ENCODE peak calls at places on chromosomes 16 and 17, in nine cellular contexts. N is WTC11; D is Right ventricle myocardium superior; J is GM23338; U is right cardiac atrium; Q is H1; X is RKO; S is aorta; H is stimulated activated CD4-positive, alpha-beta T cell treated with anti-CD3 and anti-CD28 coated beads, Interleukin-15, amount 100 ng/mL, for 24 hours. Y is an unnamed sample.
A peak's percentile ranks its signal among the peaks of the same experiment; 100 is the strongest.

GRCh38 chr17:72373910-72374741 is 253.3 kb downstream of the SOX9 start:
- DNase-seq in N (no peak), D (no peak), J (no peak), U (peak; percentile 30), Q (no peak), X (no peak), S (no peak), H (no peak), Y (no peak)

GRCh38 chr16:3175157-3176153 is 12.5 kb upstream of the OR1F1 start:
- DNase-seq in N (peak; percentile 86), D (no peak), J (peak; percentile 80), U (no peak), Q (no peak), X (no peak), S (peak; percentile 68), H (peak; percentile 78), Y (no peak)

GRCh38 chr17:73645050-73645871 is 1.0 kb upstream of the SDK2 start:
- DNase-seq in N (peak; percentile 63), D (peak; percentile 62), J (peak; percentile 75), U (peak; percentile 70), Q (no peak), X (no peak), S (peak; percentile 85), H (peak; percentile 63), Y (peak; percentile 55)

GRCh38 chr17:41559548-41559947 is 12.3 kb downstream of the KRT9 start:
- DNase-seq in N (no peak), D (no peak), J (no peak), U (no peak), Q (no peak), X (no peak), S (no peak), H (no peak), Y (no peak)

GRCh38 chr17:3695129-3695722 is 729 bp downstream of the P2RX5 start:
- DNase-seq in N (no peak), D (peak; percentile 61), J (no peak), U (peak; percentile 57), Q (no peak), X (peak; percentile 77), S (peak; percentile 78), H (peak; percentile 29), Y (no peak)

GRCh38 chr16:57938936-57939871 is 31.7 kb downstream of the CNGB1 start:
- DNase-seq in N (no peak), D (peak; percentile 88), J (no peak), U (peak; percentile 85), Q (no peak), X (no peak), S (peak; percentile 84), H (no peak), Y (no peak)

GRCh38 chr16:28845173-28846079 is 722 bp downstream of the TUFM start:
- DNase-seq in N (peak; percentile 24), D (peak; percentile 25), J (peak; percentile 61), U (no peak), Q (peak; percentile 39), X (peak; percentile 75), S (peak; percentile 78), H (peak; percentile 71), Y (no peak)

GRCh38 chr17:55580596-55581133 is 69.4 kb upstream of the SMIM36 start:
- DNase-seq in N (no peak), D (no peak), J (no peak), U (no peak), Q (no peak), X (no peak), S (no peak), H (no peak), Y (no peak)

GRCh38 chr17:79482719-79483118 is 128.1 kb downstream of the RBFOX3 start:
- DNase-seq in N (peak; percentile 58), D (no peak), J (peak; percentile 64), U (no peak), Q (no peak), X (no peak), S (no peak), H (no peak), Y (no peak)

GRCh38 chr16:53848277-53848942 is 144.5 kb downstream of the FTO start:
- DNase-seq in N (no peak), D (no peak), J (no peak), U (no peak), Q (no peak), X (no peak), S (no peak), H (no peak), Y (no peak)

GRCh38 chr16:17469011-17469741 is 1.6 kb downstream of the XYLT1 start:
- DNase-seq in N (no peak), D (no peak), J (no peak), U (no peak), Q (no peak), X (no peak), S (no peak), H (peak; percentile 16), Y (no peak)

GRCh38 chr16:89193021-89193575 is 7.2 kb downstream of the SLC22A31 start:
- DNase-seq in N (peak; percentile 90), D (peak; percentile 60), J (peak; percentile 94), U (peak; percentile 78), Q (peak; percentile 90), X (peak; percentile 75), S (peak; percentile 88), H (peak; percentile 71), Y (no peak)

GRCh38 chr17:32341141-32341856 is 674 bp downstream of the C17orf75 start:
- DNase-seq in N (no peak), D (no peak), J (no peak), U (no peak), Q (no peak), X (peak; percentile 58), S (no peak), H (peak; percentile 56), Y (no peak)

GRCh38 chr17:53470626-53471025 is 352.1 kb upstream of the KIF2B start:
- DNase-seq in N (no peak), D (no peak), J (no peak), U (no peak), Q (no peak), X (no peak), S (no peak), H (no peak), Y (no peak)

GRCh38 chr17:67260051-67260987 is 15.3 kb upstream of the HELZ start:
- DNase-seq in N (no peak), D (peak; percentile 47), J (no peak), U (peak; percentile 39), Q (no peak), X (no peak), S (no peak), H (no peak), Y (no peak)

GRCh38 chr16:23962001-23962400 is 126.2 kb downstream of the PRKCB start:
- DNase-seq in N (no peak), D (no peak), J (no peak), U (no peak), Q (no peak), X (no peak), S (no peak), H (peak; percentile 79), Y (no peak)

GRCh38 chr16:86541560-86541959 is 13.5 kb downstream of the MTHFSD start:
- DNase-seq in N (no peak), D (no peak), J (no peak), U (no peak), Q (no peak), X (no peak), S (peak; percentile 45), H (no peak), Y (no peak)

GRCh38 chr17:49223517-49224197 is 6.9 kb downstream of the PHOSPHO1 start:
- DNase-seq in N (peak; percentile 92), D (peak; percentile 81), J (peak; percentile 84), U (peak; percentile 63), Q (no peak), X (no peak), S (peak; percentile 91), H (peak; percentile 80), Y (no peak)

GRCh38 chr17:77374170-77374936 is 233.6 kb downstream of the SEC14L1 start:
- DNase-seq in N (peak; percentile 86), D (peak; percentile 91), J (peak; percentile 92), U (peak; percentile 86), Q (peak; percentile 59), X (no peak), S (peak; percentile 92), H (peak; percentile 85), Y (peak; percentile 29)

GRCh38 chr17:60766778-60767190 is 89.1 kb downstream of the BCAS3 start:
- DNase-seq in N (peak; percentile 28), D (no peak), J (peak; percentile 9), U (no peak), Q (no peak), X (no peak), S (no peak), H (no peak), Y (no peak)

GRCh38 chr17:17351901-17352781 is 49.0 kb downstream of the NT5M start:
- DNase-seq in N (no peak), D (peak; percentile 64), J (no peak), U (peak; percentile 80), Q (no peak), X (peak; percentile 19), S (peak; percentile 77), H (no peak), Y (no peak)

GRCh38 chr17:78818932-78819331 is 21.7 kb downstream of the USP36 start:
- DNase-seq in N (no peak), D (peak; percentile 49), J (no peak), U (no peak), Q (no peak), X (no peak), S (no peak), H (peak; percentile 32), Y (no peak)

GRCh38 chr16:1645914-1646525 is 32.1 kb upstream of the JPT2 start:
- DNase-seq in N (no peak), D (no peak), J (no peak), U (no peak), Q (no peak), X (no peak), S (no peak), H (peak; percentile 47), Y (peak; percentile 57)

GRCh38 chr17:82752371-82753200 is 721 bp downstream of the TBCD start:
- DNase-seq in N (no peak), D (peak; percentile 51), J (peak; percentile 24), U (peak; percentile 46), Q (no peak), X (peak; percentile 38), S (no peak), H (no peak), Y (no peak)

GRCh38 chr16:76943936-76944335 is 247.1 kb upstream of the MON1B start:
- DNase-seq in N (no peak), D (no peak), J (no peak), U (no peak), Q (no peak), X (no peak), S (no peak), H (no peak), Y (no peak)

GRCh38 chr16:49469930-49470451 is 96.4 kb downstream of the C16orf78 start:
- DNase-seq in N (no peak), D (no peak), J (no peak), U (no peak), Q (no peak), X (no peak), S (no peak), H (no peak), Y (no peak)

GRCh38 chr17:1231456-1231855 is 38.8 kb upstream of the BHLHA9 start:
- DNase-seq in N (no peak), D (peak; percentile 72), J (no peak), U (peak; percentile 59), Q (no peak), X (no peak), S (no peak), H (no peak), Y (no peak)

GRCh38 chr16:15509593-15510520 is 75.5 kb downstream of the BMERB1 start:
- DNase-seq in N (no peak), D (no peak), J (peak; percentile 55), U (no peak), Q (peak; percentile 39), X (no peak), S (no peak), H (no peak), Y (no peak)

GRCh38 chr17:57877803-57878202 is 28.0 kb upstream of the MRPS23 start:
- DNase-seq in N (no peak), D (no peak), J (no peak), U (no peak), Q (no peak), X (no peak), S (no peak), H (no peak), Y (no peak)

GRCh38 chr17:41975099-41976083 is 8.8 kb downstream of the CNP start:
- DNase-seq in N (no peak), D (no peak), J (no peak), U (no peak), Q (no peak), X (no peak), S (peak; percentile 61), H (no peak), Y (peak; percentile 64)

GRCh38 chr17:66755944-66756290 is 79.0 kb upstream of the CACNG5 start:
- DNase-seq in N (no peak), D (no peak), J (no peak), U (no peak), Q (no peak), X (no peak), S (no peak), H (no peak), Y (no peak)